ENCODE peak calls at places on chromosomes 4 and X, in five cellular contexts. One of them, this sample, is unnamed.

GRCh38 chr4:149801416-149801815 is 14.2 kb downstream of the IQCM start:
- DNase-seq in stimulated activated CD4-positive, alpha-beta T cell treated with anti-CD3 and anti-CD28 coated beads, Interleukin-4, amount 100 ng/mL, for 4 hours: no peak
- DNase-seq in GM06990: no peak
- DNase-seq in T follicular helper cell: no peak
- DNase-seq in fibroblast of lung: no peak
- DNase-seq in this sample: no peak

GRCh38 chr4:19739101-19739651 is 512.5 kb upstream of the SLIT2 start:
- DNase-seq in stimulated activated CD4-positive, alpha-beta T cell treated with anti-CD3 and anti-CD28 coated beads, Interleukin-4, amount 100 ng/mL, for 4 hours: no peak
- DNase-seq in GM06990: no peak
- DNase-seq in T follicular helper cell: no peak
- DNase-seq in fibroblast of lung: peak
- DNase-seq in this sample: peak

GRCh38 chr4:3449047-3449573 is 7.3 kb downstream of the HGFAC start:
- DNase-seq in stimulated activated CD4-positive, alpha-beta T cell treated with anti-CD3 and anti-CD28 coated beads, Interleukin-4, amount 100 ng/mL, for 4 hours: no peak
- DNase-seq in GM06990: no peak
- DNase-seq in T follicular helper cell: no peak
- DNase-seq in fibroblast of lung: no peak
- DNase-seq in this sample: no peak

GRCh38 chr4:21226637-21227538 is 526.6 kb downstream of the PACRGL start:
- DNase-seq in stimulated activated CD4-positive, alpha-beta T cell treated with anti-CD3 and anti-CD28 coated beads, Interleukin-4, amount 100 ng/mL, for 4 hours: no peak
- DNase-seq in GM06990: no peak
- DNase-seq in T follicular helper cell: no peak
- DNase-seq in fibroblast of lung: no peak
- DNase-seq in this sample: no peak

GRCh38 chr4:94397635-94398034 is 54.1 kb upstream of the PDLIM5 start:
- DNase-seq in stimulated activated CD4-positive, alpha-beta T cell treated with anti-CD3 and anti-CD28 coated beads, Interleukin-4, amount 100 ng/mL, for 4 hours: no peak
- DNase-seq in GM06990: no peak
- DNase-seq in T follicular helper cell: no peak
- DNase-seq in fibroblast of lung: no peak
- DNase-seq in this sample: no peak

GRCh38 chrX:115561605-115562491 is 874 bp downstream of the PLS3 start:
- DNase-seq in stimulated activated CD4-positive, alpha-beta T cell treated with anti-CD3 and anti-CD28 coated beads, Interleukin-4, amount 100 ng/mL, for 4 hours: no peak
- DNase-seq in GM06990: peak
- DNase-seq in T follicular helper cell: no peak
- DNase-seq in fibroblast of lung: peak
- DNase-seq in this sample: peak

GRCh38 chrX:130682990-130683389 is 220.0 kb downstream of the ENOX2 start:
- DNase-seq in stimulated activated CD4-positive, alpha-beta T cell treated with anti-CD3 and anti-CD28 coated beads, Interleukin-4, amount 100 ng/mL, for 4 hours: no peak
- DNase-seq in GM06990: no peak
- DNase-seq in T follicular helper cell: no peak
- DNase-seq in fibroblast of lung: peak
- DNase-seq in this sample: no peak

GRCh38 chr4:84647307-84647884 is 64.5 kb downstream of the CDS1 start:
- DNase-seq in stimulated activated CD4-positive, alpha-beta T cell treated with anti-CD3 and anti-CD28 coated beads, Interleukin-4, amount 100 ng/mL, for 4 hours: no peak
- DNase-seq in GM06990: no peak
- DNase-seq in T follicular helper cell: no peak
- DNase-seq in fibroblast of lung: no peak
- DNase-seq in this sample: no peak

GRCh38 chrX:48971325-48972213 is at the start of gene KCND1:
- DNase-seq in stimulated activated CD4-positive, alpha-beta T cell treated with anti-CD3 and anti-CD28 coated beads, Interleukin-4, amount 100 ng/mL, for 4 hours: peak
- DNase-seq in GM06990: no peak
- DNase-seq in T follicular helper cell: no peak
- DNase-seq in fibroblast of lung: peak
- DNase-seq in this sample: peak

GRCh38 chr4:110612631-110613269 is 10.1 kb downstream of the PITX2 start:
- DNase-seq in stimulated activated CD4-positive, alpha-beta T cell treated with anti-CD3 and anti-CD28 coated beads, Interleukin-4, amount 100 ng/mL, for 4 hours: no peak
- DNase-seq in GM06990: no peak
- DNase-seq in T follicular helper cell: no peak
- DNase-seq in fibroblast of lung: no peak
- DNase-seq in this sample: no peak

GRCh38 chrX:644304-645023 is 13.9 kb downstream of the SHOX start:
- DNase-seq in stimulated activated CD4-positive, alpha-beta T cell treated with anti-CD3 and anti-CD28 coated beads, Interleukin-4, amount 100 ng/mL, for 4 hours: no peak
- DNase-seq in GM06990: no peak
- DNase-seq in T follicular helper cell: no peak
- DNase-seq in fibroblast of lung: no peak
- DNase-seq in this sample: no peak

GRCh38 chrX:73127700-73128241 is 48.5 kb upstream of the PABPC1L2A start:
- DNase-seq in stimulated activated CD4-positive, alpha-beta T cell treated with anti-CD3 and anti-CD28 coated beads, Interleukin-4, amount 100 ng/mL, for 4 hours: no peak
- DNase-seq in GM06990: no peak
- DNase-seq in T follicular helper cell: no peak
- DNase-seq in fibroblast of lung: no peak
- DNase-seq in this sample: no peak

GRCh38 chrX:112819013-112819635 is 21.5 kb downstream of the AMOT start:
- DNase-seq in stimulated activated CD4-positive, alpha-beta T cell treated with anti-CD3 and anti-CD28 coated beads, Interleukin-4, amount 100 ng/mL, for 4 hours: no peak
- DNase-seq in GM06990: no peak
- DNase-seq in T follicular helper cell: no peak
- DNase-seq in fibroblast of lung: peak
- DNase-seq in this sample: peak

GRCh38 chr4:53494851-53495250 is 96.4 kb downstream of the LNX1 start:
- DNase-seq in stimulated activated CD4-positive, alpha-beta T cell treated with anti-CD3 and anti-CD28 coated beads, Interleukin-4, amount 100 ng/mL, for 4 hours: no peak
- DNase-seq in GM06990: no peak
- DNase-seq in T follicular helper cell: no peak
- DNase-seq in fibroblast of lung: no peak
- DNase-seq in this sample: no peak

GRCh38 chr4:15547392-15547791 is 77.7 kb downstream of the CC2D2A start:
- DNase-seq in stimulated activated CD4-positive, alpha-beta T cell treated with anti-CD3 and anti-CD28 coated beads, Interleukin-4, amount 100 ng/mL, for 4 hours: no peak
- DNase-seq in GM06990: no peak
- DNase-seq in T follicular helper cell: no peak
- DNase-seq in fibroblast of lung: no peak
- DNase-seq in this sample: no peak

GRCh38 chrX:84153538-84153937 is 34.5 kb downstream of the RPS6KA6 start:
- DNase-seq in stimulated activated CD4-positive, alpha-beta T cell treated with anti-CD3 and anti-CD28 coated beads, Interleukin-4, amount 100 ng/mL, for 4 hours: no peak
- DNase-seq in GM06990: no peak
- DNase-seq in T follicular helper cell: no peak
- DNase-seq in fibroblast of lung: peak
- DNase-seq in this sample: no peak

GRCh38 chr4:40870076-40870624 is 120.4 kb downstream of the NSUN7 start:
- DNase-seq in stimulated activated CD4-positive, alpha-beta T cell treated with anti-CD3 and anti-CD28 coated beads, Interleukin-4, amount 100 ng/mL, for 4 hours: no peak
- DNase-seq in GM06990: no peak
- DNase-seq in T follicular helper cell: no peak
- DNase-seq in fibroblast of lung: peak
- DNase-seq in this sample: no peak

GRCh38 chrX:357035-357692 is 29.5 kb downstream of the PPP2R3B start:
- DNase-seq in stimulated activated CD4-positive, alpha-beta T cell treated with anti-CD3 and anti-CD28 coated beads, Interleukin-4, amount 100 ng/mL, for 4 hours: no peak
- DNase-seq in GM06990: no peak
- DNase-seq in T follicular helper cell: no peak
- DNase-seq in fibroblast of lung: no peak
- DNase-seq in this sample: no peak

GRCh38 chr4:137069473-137069872 is 462.8 kb downstream of the PCDH18 start:
- DNase-seq in stimulated activated CD4-positive, alpha-beta T cell treated with anti-CD3 and anti-CD28 coated beads, Interleukin-4, amount 100 ng/mL, for 4 hours: no peak
- DNase-seq in GM06990: no peak
- DNase-seq in T follicular helper cell: no peak
- DNase-seq in fibroblast of lung: no peak
- DNase-seq in this sample: no peak

GRCh38 chrX:153599192-153600031 is 473 bp upstream of the CCNQ start:
- DNase-seq in stimulated activated CD4-positive, alpha-beta T cell treated with anti-CD3 and anti-CD28 coated beads, Interleukin-4, amount 100 ng/mL, for 4 hours: peak
- DNase-seq in GM06990: peak
- DNase-seq in T follicular helper cell: peak
- DNase-seq in fibroblast of lung: peak
- DNase-seq in this sample: peak

GRCh38 chrX:103253608-103254007 is 1.3 kb downstream of the TCEAL8 start:
- DNase-seq in stimulated activated CD4-positive, alpha-beta T cell treated with anti-CD3 and anti-CD28 coated beads, Interleukin-4, amount 100 ng/mL, for 4 hours: no peak
- DNase-seq in GM06990: no peak
- DNase-seq in T follicular helper cell: no peak
- DNase-seq in fibroblast of lung: peak
- DNase-seq in this sample: no peak

GRCh38 chr4:7844247-7844991 is 95.2 kb downstream of the AFAP1 start:
- DNase-seq in stimulated activated CD4-positive, alpha-beta T cell treated with anti-CD3 and anti-CD28 coated beads, Interleukin-4, amount 100 ng/mL, for 4 hours: peak
- DNase-seq in GM06990: no peak
- DNase-seq in T follicular helper cell: peak
- DNase-seq in fibroblast of lung: peak
- DNase-seq in this sample: peak

GRCh38 chr4:81213671-81214070 is 1.4 kb downstream of the PRKG2 start:
- DNase-seq in stimulated activated CD4-positive, alpha-beta T cell treated with anti-CD3 and anti-CD28 coated beads, Interleukin-4, amount 100 ng/mL, for 4 hours: no peak
- DNase-seq in GM06990: no peak
- DNase-seq in T follicular helper cell: no peak
- DNase-seq in fibroblast of lung: no peak
- DNase-seq in this sample: no peak

GRCh38 chr4:150547154-150547838 is 34.7 kb upstream of the MAB21L2 start:
- DNase-seq in stimulated activated CD4-positive, alpha-beta T cell treated with anti-CD3 and anti-CD28 coated beads, Interleukin-4, amount 100 ng/mL, for 4 hours: no peak
- DNase-seq in GM06990: no peak
- DNase-seq in T follicular helper cell: no peak
- DNase-seq in fibroblast of lung: no peak
- DNase-seq in this sample: no peak

GRCh38 chr4:122602277-122603142 is 18.4 kb downstream of the IL21 start:
- DNase-seq in stimulated activated CD4-positive, alpha-beta T cell treated with anti-CD3 and anti-CD28 coated beads, Interleukin-4, amount 100 ng/mL, for 4 hours: no peak
- DNase-seq in GM06990: peak
- DNase-seq in T follicular helper cell: no peak
- DNase-seq in fibroblast of lung: peak
- DNase-seq in this sample: peak